ENCODE peak calls at places on chromosomes 16 and 17, in six cellular contexts. Z is IMR-90, L is ovary, Y is aorta, P is suprapubic skin, B is HepG2. G is an unnamed sample.

GRCh38 chr16:11836653-11837244 is 14.6 kb downstream of the RSL1D1 start:
- DNase-seq in Z (peak; percentile 87), L (no peak), Y (no peak), P (peak; percentile 21), B (no peak), G (no peak)

GRCh38 chr16:74716355-74716754 is 15.7 kb upstream of the MLKL start:
- DNase-seq in Z (no peak), L (no peak), Y (no peak), P (no peak), B (no peak), G (no peak)

GRCh38 chr17:4480929-4481898 is 17.5 kb upstream of the SPNS2 start:
- DNase-seq in Z (no peak), L (no peak), Y (no peak), P (no peak), B (no peak), G (no peak)

GRCh38 chr16:65178151-65178550 is 56.3 kb upstream of the CDH11 start:
- DNase-seq in Z (peak; percentile 74), L (no peak), Y (no peak), P (no peak), B (no peak), G (no peak)

GRCh38 chr16:85699224-85699558 is 10.4 kb upstream of the GINS2 start:
- DNase-seq in Z (no peak), L (no peak), Y (no peak), P (no peak), B (no peak), G (no peak)

GRCh38 chr16:29820730-29821662 is 734 bp downstream of the MVP start:
- DNase-seq in Z (no peak), L (peak; percentile 74), Y (peak; percentile 75), P (no peak), B (no peak), G (no peak)

GRCh38 chr16:4316732-4317461 is 1.0 kb downstream of the GLIS2 start:
- DNase-seq in Z (no peak), L (peak; percentile 62), Y (peak; percentile 87), P (no peak), B (no peak), G (no peak)

GRCh38 chr16:56613706-56614105 is 5.3 kb downstream of the MT2A start:
- DNase-seq in Z (no peak), L (no peak), Y (no peak), P (no peak), B (no peak), G (no peak)

GRCh38 chr16:30395992-30396560 is 856 bp downstream of the ZNF48 start:
- DNase-seq in Z (no peak), L (no peak), Y (no peak), P (no peak), B (no peak), G (no peak)

GRCh38 chr17:27569257-27569722 is 61.7 kb upstream of the LGALS9 start:
- DNase-seq in Z (peak; percentile 34), L (peak; percentile 45), Y (no peak), P (no peak), B (no peak), G (no peak)

GRCh38 chr16:75252946-75253911 is 1.8 kb upstream of the BCAR1 start:
- DNase-seq in Z (peak; percentile 74), L (peak; percentile 49), Y (peak; percentile 54), P (no peak), B (no peak), G (no peak)

GRCh38 chr16:66107661-66108060 is 258.8 kb upstream of the CDH5 start:
- DNase-seq in Z (peak; percentile 93), L (no peak), Y (no peak), P (no peak), B (no peak), G (no peak)

GRCh38 chr16:69940676-69941075 is 10.5 kb upstream of the CLEC18A start:
- DNase-seq in Z (no peak), L (no peak), Y (no peak), P (peak; percentile 66), B (no peak), G (no peak)

GRCh38 chr16:30985401-30986128 is 558 bp downstream of the HSD3B7 start:
- DNase-seq in Z (no peak), L (peak; percentile 46), Y (no peak), P (no peak), B (peak; percentile 86), G (no peak)

GRCh38 chr17:34169501-34169900 is 85.6 kb upstream of the CCL2 start:
- DNase-seq in Z (no peak), L (no peak), Y (no peak), P (no peak), B (no peak), G (no peak)

GRCh38 chr16:78551487-78552085 is 452.1 kb downstream of the WWOX start:
- DNase-seq in Z (no peak), L (no peak), Y (no peak), P (no peak), B (no peak), G (no peak)

GRCh38 chr16:12612598-12613101 is 191.0 kb downstream of the CPPED1 start:
- DNase-seq in Z (no peak), L (no peak), Y (no peak), P (no peak), B (peak; percentile 97), G (no peak)

GRCh38 chr17:73342057-73342522 is 30.3 kb upstream of the CDC42EP4 start:
- DNase-seq in Z (peak; percentile 88), L (peak; percentile 82), Y (peak; percentile 88), P (peak; percentile 82), B (no peak), G (no peak)

GRCh38 chr17:77503916-77504651 is 363.3 kb downstream of the SEC14L1 start:
- DNase-seq in Z (no peak), L (no peak), Y (no peak), P (no peak), B (no peak), G (no peak)

GRCh38 chr17:72151565-72152391 is 31.0 kb downstream of the SOX9 start:
- DNase-seq in Z (peak; percentile 72), L (no peak), Y (peak; percentile 48), P (no peak), B (peak; percentile 97), G (no peak)

GRCh38 chr17:81032641-81033422 is 2.1 kb upstream of the BAIAP2 start:
- DNase-seq in Z (no peak), L (no peak), Y (no peak), P (no peak), B (no peak), G (no peak)

GRCh38 chr17:81031571-81032550 is 3.1 kb upstream of the BAIAP2 start:
- DNase-seq in Z (no peak), L (no peak), Y (peak; percentile 49), P (no peak), B (no peak), G (no peak)

GRCh38 chr17:81034168-81034777 is 678 bp upstream of the BAIAP2 start:
- DNase-seq in Z (no peak), L (no peak), Y (no peak), P (no peak), B (no peak), G (no peak)

GRCh38 chr17:81034779-81035388 is at the start of gene BAIAP2:
- DNase-seq in Z (peak; percentile 90), L (peak; percentile 97), Y (peak; percentile 98), P (peak; percentile 99), B (peak; percentile 89), G (peak; percentile 82)

DNA sequence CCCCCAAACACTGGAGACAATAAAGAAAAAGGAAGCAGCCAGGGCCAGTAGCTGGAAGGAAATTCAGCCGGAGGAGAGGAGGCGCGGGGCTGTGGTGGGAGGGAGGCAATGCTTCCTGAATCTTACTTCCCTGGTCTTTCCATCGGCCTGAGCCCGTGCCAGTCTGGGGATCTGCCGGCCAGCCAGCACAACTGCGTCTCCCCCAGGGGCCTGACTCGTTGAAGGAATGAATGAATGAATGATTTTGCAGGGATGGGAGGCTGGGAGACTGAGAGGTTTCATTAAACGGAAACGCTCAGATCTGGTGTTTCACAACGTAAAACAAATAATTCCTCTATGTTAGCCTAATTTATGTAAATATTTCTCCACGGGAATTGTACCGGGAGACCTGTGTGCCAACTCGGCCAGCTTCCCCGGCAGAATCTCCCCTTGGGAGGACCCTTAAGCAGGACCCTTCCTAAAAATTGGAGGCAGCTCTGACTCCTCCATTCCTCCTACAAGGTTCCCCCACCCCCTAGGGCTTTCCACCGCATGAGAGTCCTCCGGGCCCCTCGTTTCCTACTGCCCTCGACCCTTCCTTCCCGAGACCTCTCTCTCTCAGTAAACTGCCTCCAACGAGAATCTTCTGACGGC is 1.3 kb upstream of the BAIAP2 start:
- DNase-seq in Z (no peak), L (no peak), Y (peak; percentile 83), P (no peak), B (peak; percentile 44), G (no peak)
- H3K4me1 ChIP-seq in Z (peaks cover 5% of the 10 kb centered on the region), L (peaks cover 21% of the 10 kb centered on the region), Y (no peaks in the 10 kb centered on the region), P (peaks cover 48% of the 10 kb centered on the region), B (peaks cover 57% of the 10 kb centered on the region), G (peaks cover 67% of the 10 kb centered on the region)

DNA sequence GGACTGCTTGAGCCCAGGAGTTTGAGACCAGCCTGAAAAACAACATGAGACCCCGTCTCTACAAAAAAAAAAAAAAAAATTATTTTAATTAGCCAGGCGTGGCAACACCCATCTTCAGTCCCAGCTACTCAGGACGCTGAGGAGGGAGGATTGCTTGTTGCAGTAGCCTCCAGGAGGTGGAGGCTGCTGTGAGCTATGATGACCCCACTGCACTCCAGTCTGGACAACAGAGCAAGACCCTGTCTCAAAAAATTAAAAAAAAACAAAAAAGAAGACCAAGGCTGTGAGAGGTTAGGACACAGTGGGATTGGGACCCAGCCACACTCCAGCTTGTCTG is 1.3 kb upstream of the SNAI3 start:
- DNase-seq in Z (no peak), L (no peak), Y (no peak), P (no peak), B (no peak), G (no peak)
- H3K4me1 ChIP-seq in Z (peaks cover 7% of the 10 kb centered on the region), L (peaks cover 2% of the 10 kb centered on the region), Y (no peaks in the 10 kb centered on the region), P (peaks cover 44% of the 10 kb centered on the region), B (peaks cover 42% of the 10 kb centered on the region), G (peaks cover 39% of the 10 kb centered on the region)

GRCh38 chr17:17028059-17028877 is 14.0 kb upstream of the MPRIP start:
- DNase-seq in Z (peak; percentile 35), L (no peak), Y (peak; percentile 70), P (peak; percentile 87), B (peak; percentile 94), G (no peak)
- H3K4me1 ChIP-seq in Z (peaks cover 10% of the 10 kb centered on the region), L (no peaks in the 10 kb centered on the region), Y (no peaks in the 10 kb centered on the region), P (peaks cover 32% of the 10 kb centered on the region), B (peaks cover 72% of the 10 kb centered on the region), G (peaks cover 13% of the 10 kb centered on the region)

GRCh38 chr17:58415371-58416055 is 1.8 kb downstream of the RNF43 start:
- DNase-seq in Z (no peak), L (no peak), Y (no peak), P (no peak), B (peak; percentile 74), G (no peak)

GRCh38 chr17:58416396-58416795 is 938 bp downstream of the RNF43 start:
- DNase-seq in Z (no peak), L (no peak), Y (no peak), P (no peak), B (no peak), G (no peak)

GRCh38 chr17:58413684-58414083 is 3.6 kb downstream of the RNF43 start:
- DNase-seq in Z (no peak), L (no peak), Y (no peak), P (no peak), B (no peak), G (no peak)

GRCh38 chr17:58412910-58413630 is 4.3 kb downstream of the RNF43 start:
- DNase-seq in Z (peak; percentile 9), L (no peak), Y (no peak), P (no peak), B (peak; percentile 84), G (no peak)

DNA sequence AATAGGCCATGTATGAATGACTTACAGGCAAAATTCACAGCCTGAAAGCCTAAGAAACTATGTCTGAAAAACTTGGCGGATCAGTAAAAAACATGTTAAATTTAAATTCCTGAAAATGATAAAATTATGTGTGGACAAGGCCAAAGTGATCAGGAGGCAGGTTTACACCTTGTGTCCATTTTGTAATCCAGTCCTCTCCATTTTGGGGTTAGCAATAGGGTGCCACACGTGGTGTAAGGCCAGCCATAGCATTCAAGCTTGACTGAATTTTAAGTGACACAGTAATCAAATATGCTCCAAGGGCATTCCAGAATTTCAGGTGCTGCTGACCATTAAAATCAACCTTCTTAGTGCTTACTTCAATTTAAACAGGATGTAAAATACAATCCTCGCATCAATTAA is 2.7 kb downstream of the RNF43 start:
- DNase-seq in Z (no peak), L (no peak), Y (no peak), P (no peak), B (peak; percentile 77), G (no peak)
- H3K4me1 ChIP-seq in Z (no peaks in the 10 kb centered on the region), L (no peaks in the 10 kb centered on the region), Y (no peaks in the 10 kb centered on the region), P (peaks cover 13% of the 10 kb centered on the region), B (peaks cover 44% of the 10 kb centered on the region), G (peaks cover 53% of the 10 kb centered on the region)